ENCODE peak calls at places on chromosome 11, in seven cellular contexts. S is mesenchymal stem cell; D is ELR; G is stimulated activated CD4-positive, alpha-beta T cell treated with anti-CD3 and anti-CD28 coated beads, Interleukin-12 subunit alpha, Interleukin-12 subunit beta, amount 100 ng/mL, for 4 hours; U is A172; I is fibroblast of villous mesenchyme; T is astrocyte of the spinal cord. A is an unnamed sample.
A peak's percentile ranks its signal among the peaks of the same experiment; 100 is the strongest.

GRCh38 chr11:65571940-65572339 is 398 bp upstream of the FAM89B start:
- DNase-seq in G (no peak), D (peak; percentile 72), S (peak; percentile 73), I (peak; percentile 47), U (peak; percentile 66), T (peak; percentile 54), A (no peak)

GRCh38 chr11:64770120-64770519 is 8.2 kb downstream of the SF1 start:
- DNase-seq in S (no peak), G (no peak), D (no peak), U (no peak), T (no peak), I (no peak), A (no peak)

GRCh38 chr11:16769386-16769785 is 30.9 kb downstream of the C11orf58 start:
- DNase-seq in S (no peak), D (no peak), G (no peak), U (no peak), T (no peak), I (no peak), A (no peak)

GRCh38 chr11:45331839-45332485 is 45.8 kb upstream of the SYT13 start:
- DNase-seq in D (no peak), G (no peak), I (no peak), U (no peak), S (no peak), T (no peak), A (no peak)

GRCh38 chr11:60872124-60872951 is 5.0 kb downstream of the ZP1 start:
- DNase-seq in G (no peak), D (peak; percentile 65), U (peak; percentile 10), I (peak; percentile 86), S (peak; percentile 77), T (peak; percentile 75), A (no peak)

GRCh38 chr11:65716774-65717405 is 3.7 kb downstream of the RNASEH2C start:
- DNase-seq in S (no peak), G (no peak), I (no peak), D (no peak), U (no peak), T (no peak), A (no peak)

GRCh38 chr11:36492724-36493304 is 17.3 kb downstream of the TRAF6 start:
- DNase-seq in U (peak; percentile 52), S (peak; percentile 67), D (peak; percentile 71), T (peak; percentile 57), I (peak; percentile 68), G (no peak), A (no peak)

GRCh38 chr11:131486937-131487336 is 116.5 kb downstream of the NTM start:
- DNase-seq in I (no peak), T (no peak), S (no peak), D (no peak), G (no peak), U (no peak), A (no peak)

GRCh38 chr11:117221775-117222517 is 9.9 kb downstream of the PCSK7 start:
- DNase-seq in U (peak; percentile 11), D (no peak), T (peak; percentile 66), S (no peak), G (no peak), I (peak; percentile 89), A (no peak)

GRCh38 chr11:2824851-2825250 is 60.7 kb downstream of the CDKN1C start:
- DNase-seq in I (no peak), G (no peak), T (no peak), D (no peak), S (no peak), U (no peak), A (no peak)

GRCh38 chr11:120563698-120564572 is 52.4 kb downstream of the GRIK4 start:
- DNase-seq in S (peak; percentile 46), U (no peak), D (no peak), I (no peak), G (no peak), T (peak; percentile 15), A (no peak)

GRCh38 chr11:19432370-19433163 is 191.8 kb upstream of the E2F8 start:
- DNase-seq in I (peak; percentile 87), G (no peak), U (peak; percentile 85), T (peak; percentile 92), D (peak; percentile 65), S (peak; percentile 92), A (no peak)

GRCh38 chr11:126082251-126083109 is 19.8 kb upstream of the CDON start:
- DNase-seq in G (no peak), S (no peak), T (no peak), I (no peak), U (no peak), D (no peak), A (peak; percentile 47)

GRCh38 chr11:110728883-110729282 is 16.6 kb upstream of the ARHGAP20 start:
- DNase-seq in T (no peak), S (no peak), G (no peak), D (no peak), I (peak; percentile 34), U (no peak), A (no peak)

GRCh38 chr11:12182650-12183511 is 72.5 kb downstream of the MICAL2 start:
- DNase-seq in S (peak; percentile 91), I (peak; percentile 92), U (peak; percentile 99), G (no peak), T (peak; percentile 98), D (peak; percentile 98), A (no peak)

GRCh38 chr11:63670738-63671321 is 346 bp downstream of the ATL3 start:
- DNase-seq in D (peak; percentile 67), S (peak; percentile 65), I (no peak), T (no peak), U (no peak), G (peak; percentile 23), A (no peak)

GRCh38 chr11:100910808-100911207 is 218.8 kb downstream of the PGR start:
- DNase-seq in I (no peak), U (no peak), G (no peak), S (no peak), T (no peak), D (no peak), A (no peak)

A was measured in NCI-H1048.